ENCODE peak calls at places on chromosomes 7 and 10, in ten cellular contexts. P, B, D, N, Y, E, U, V, W and L are unnamed samples.

GRCh38 chr10:71145352-71145945 is 66.9 kb upstream of the UNC5B start:
- DNase-seq in P (no peak), B (no peak), D (no peak), N (no peak), Y (no peak), E (no peak), U (no peak), V (no peak), W (no peak), L (no peak)

GRCh38 chr10:101939273-101939635 is 95.7 kb upstream of the KCNIP2 start:
- DNase-seq in P (no peak), B (no peak), D (no peak), N (peak; percentile 96), Y (peak; percentile 98), E (no peak), U (peak; percentile 81), V (peak; percentile 94), W (peak; percentile 95), L (peak; percentile 96)

GRCh38 chr10:63064706-63065105 is 68.4 kb upstream of the NRBF2 start:
- DNase-seq in P (no peak), B (no peak), D (no peak), N (no peak), Y (peak; percentile 89), E (peak; percentile 23), U (no peak), V (peak; percentile 82), W (peak; percentile 15), L (no peak)

GRCh38 chr10:15385552-15386455 is 14.7 kb upstream of the FAM171A1 start:
- DNase-seq in P (no peak), B (no peak), D (no peak), N (no peak), Y (no peak), E (no peak), U (no peak), V (no peak), W (no peak), L (peak; percentile 17)

GRCh38 chr7:156566812-156567549 is 73.6 kb upstream of the RNF32 start:
- DNase-seq in P (no peak), B (no peak), D (no peak), N (no peak), Y (no peak), E (no peak), U (no peak), V (no peak), W (no peak), L (no peak)

GRCh38 chr10:128896183-128896805 is 570.7 kb upstream of the MGMT start:
- DNase-seq in P (no peak), B (no peak), D (no peak), N (no peak), Y (no peak), E (peak; percentile 32), U (no peak), V (no peak), W (no peak), L (no peak)

GRCh38 chr7:18566829-18567228 is 71.3 kb downstream of the HDAC9 start:
- DNase-seq in P (no peak), B (no peak), D (no peak), N (no peak), Y (no peak), E (no peak), U (no peak), V (no peak), W (no peak), L (no peak)

GRCh38 chr10:60943372-60944158 is 420 bp downstream of the RHOBTB1 start:
- DNase-seq in P (peak; percentile 78), B (peak; percentile 90), D (peak; percentile 66), N (peak; percentile 40), Y (peak; percentile 64), E (peak; percentile 78), U (no peak), V (peak; percentile 38), W (peak; percentile 39), L (peak; percentile 62)

GRCh38 chr10:30751678-30752331 is 122.3 kb upstream of the LYZL2 start:
- DNase-seq in P (peak; percentile 78), B (no peak), D (peak; percentile 31), N (peak; percentile 75), Y (peak; percentile 72), E (no peak), U (no peak), V (peak; percentile 85), W (peak; percentile 89), L (peak; percentile 72)

GRCh38 chr10:56905051-56905450 is 544.0 kb upstream of the ZWINT start:
- DNase-seq in P (no peak), B (no peak), D (no peak), N (no peak), Y (no peak), E (no peak), U (no peak), V (no peak), W (no peak), L (no peak)

GRCh38 chr7:47283497-47284131 is 298.3 kb downstream of the TNS3 start:
- DNase-seq in P (no peak), B (no peak), D (no peak), N (no peak), Y (no peak), E (no peak), U (no peak), V (no peak), W (no peak), L (no peak)

GRCh38 chr7:22173884-22174573 is 182.9 kb downstream of the RAPGEF5 start:
- DNase-seq in P (no peak), B (no peak), D (no peak), N (no peak), Y (peak; percentile 9), E (no peak), U (peak; percentile 33), V (no peak), W (no peak), L (no peak)

GRCh38 chr7:20383351-20383750 is 52.7 kb downstream of the ITGB8 start:
- DNase-seq in P (no peak), B (no peak), D (no peak), N (no peak), Y (peak; percentile 45), E (no peak), U (no peak), V (no peak), W (peak; percentile 41), L (no peak)

GRCh38 chr7:95794917-95795515 is 22.7 kb downstream of the DYNC1I1 start:
- DNase-seq in P (no peak), B (no peak), D (no peak), N (peak; percentile 30), Y (peak; percentile 62), E (no peak), U (no peak), V (peak; percentile 47), W (peak; percentile 10), L (peak; percentile 61)

GRCh38 chr10:21399392-21400015 is 126.0 kb downstream of the SKIDA1 start:
- DNase-seq in P (no peak), B (no peak), D (no peak), N (peak; percentile 98), Y (peak; percentile 96), E (peak; percentile 15), U (peak; percentile 66), V (peak; percentile 91), W (peak; percentile 89), L (peak; percentile 95)

GRCh38 chr7:98283887-98284222 is 2.4 kb downstream of the BRI3 start:
- DNase-seq in P (no peak), B (no peak), D (no peak), N (no peak), Y (no peak), E (no peak), U (no peak), V (no peak), W (no peak), L (no peak)
- H3K4me3 ChIP-seq in P (peak overlapping the region; percentile 96), B (peak overlapping the region; percentile 79), D (peak overlapping the region; percentile 93), N (peak overlapping the region; percentile 88), Y (peak overlapping the region; percentile 83), E (peak overlapping the region; percentile 91), U (peak overlapping the region; percentile 87), V (peak overlapping the region; percentile 93), W (peak overlapping the region; percentile 95), L (peak overlapping the region; percentile 86)

DNA sequence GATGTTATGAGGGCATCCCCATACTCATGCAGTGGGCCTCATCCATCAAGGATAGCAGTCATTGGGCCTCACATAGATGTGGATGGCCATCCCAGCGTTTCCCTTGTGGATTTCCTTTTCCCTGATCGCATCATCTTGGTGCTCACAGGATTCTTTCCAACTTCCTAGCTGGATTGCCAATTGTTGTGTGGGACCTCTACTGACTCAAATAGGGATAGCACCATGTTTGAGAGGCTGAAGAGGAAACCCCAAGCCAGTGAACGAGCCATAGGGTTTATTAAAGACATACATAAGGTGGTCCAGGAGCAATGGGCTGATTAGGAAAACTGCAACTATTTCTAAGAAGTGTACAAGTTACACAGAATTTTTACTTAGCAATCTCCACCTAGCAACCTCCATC is 21.8 kb downstream of the ASZ1 start:
- DNase-seq in P (no peak), B (no peak), D (no peak), N (no peak), Y (no peak), E (no peak), U (no peak), V (no peak), W (no peak), L (no peak)
- TF ChIP-seq CTCF in P (no peak), B (no peak), D (no peak), N (peak; percentile 2), Y (no peak), E (no peak), U (no peak), V (no peak), W (no peak), L (peak; percentile 15)

DNA sequence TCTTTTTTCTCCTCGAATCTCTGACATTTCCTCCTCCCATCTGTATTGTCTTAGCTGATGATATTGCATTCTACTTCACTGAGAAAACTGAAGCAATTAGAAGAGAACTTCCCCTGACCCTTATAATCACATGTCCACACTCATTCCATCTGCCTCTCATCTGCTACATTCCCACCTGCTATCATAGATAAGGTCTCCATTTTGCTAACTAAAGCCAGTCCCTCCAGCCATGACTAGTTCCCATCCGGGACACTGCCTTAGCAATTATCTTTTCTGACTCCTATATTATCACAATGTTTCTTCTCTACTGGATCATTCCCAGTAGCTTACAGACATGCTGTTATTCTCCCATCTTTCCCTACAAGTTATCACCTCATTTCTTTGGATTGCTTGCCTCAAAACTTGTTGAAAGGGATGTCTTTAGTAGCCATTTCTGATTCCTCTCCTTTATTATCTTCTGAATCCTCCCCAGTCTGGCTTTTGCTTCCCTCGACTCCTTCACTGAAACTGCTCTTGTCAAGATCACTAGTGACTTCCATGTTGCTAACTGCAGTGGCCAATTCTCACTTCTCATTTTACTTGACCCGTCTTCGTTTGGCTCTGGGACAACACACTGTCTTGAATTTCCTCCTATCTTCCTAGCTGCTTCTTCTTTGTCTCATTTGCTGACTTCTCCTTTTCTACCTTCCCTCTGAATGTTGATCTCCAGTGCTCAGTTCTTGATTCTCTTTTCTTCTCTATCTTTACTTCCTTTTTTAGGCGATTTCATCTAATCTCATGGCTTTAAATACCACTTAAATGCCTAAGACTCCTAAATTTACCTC is 35.9 kb downstream of the FZD1 start:
- DNase-seq in P (peak; percentile 25), B (no peak), D (no peak), N (no peak), Y (no peak), E (no peak), U (no peak), V (no peak), W (no peak), L (no peak)
- H3K4me3 ChIP-seq in P (no peak overlapping the region), B (no peak overlapping the region), D (no peak overlapping the region), N (no peak overlapping the region), Y (no peak overlapping the region), E (no peak overlapping the region), U (no peak overlapping the region), V (no peak overlapping the region), W (no peak overlapping the region), L (no peak overlapping the region)

DNA sequence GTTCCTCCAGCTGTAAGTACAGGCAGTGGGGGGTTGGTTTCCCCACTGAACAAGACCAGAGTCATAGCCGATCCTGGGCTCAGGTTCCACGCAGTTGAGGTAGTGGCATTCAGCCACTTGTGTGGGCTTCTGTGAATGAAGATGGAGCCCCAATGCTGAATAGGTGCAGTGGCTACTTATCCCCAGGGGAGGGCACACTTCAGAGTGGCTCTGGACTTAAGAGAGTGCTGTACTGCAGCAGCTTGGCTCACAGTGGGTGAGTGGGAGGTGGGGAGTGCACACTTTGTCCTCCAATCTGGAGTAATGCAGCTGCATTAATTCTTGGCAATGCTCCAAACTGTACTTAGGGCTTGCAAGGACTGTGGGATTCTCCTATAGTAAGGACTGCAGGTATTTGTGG is 81.9 kb downstream of the BUB3 start:
- DNase-seq in P (no peak), B (no peak), D (no peak), N (no peak), Y (no peak), E (no peak), U (no peak), V (no peak), W (peak; percentile 4), L (peak; percentile 7)
- TF ChIP-seq CTCF in P (no peak), B (no peak), D (no peak), N (no peak), Y (no peak), E (no peak), U (no peak), V (no peak), W (peak; percentile 4), L (no peak)